ENCODE peak calls at places on chromosomes 5 and 9, in seven cellular contexts. One of them, this sample, is unnamed.

GRCh38 chr5:149007174-149007573 is 55.7 kb downstream of the SH3TC2 start:
- DNase-seq in mesenteric fat pad: no peak
- DNase-seq in MCF 10A: no peak
- DNase-seq in stimulated activated CD4-positive, alpha-beta T cell treated with anti-CD3 and anti-CD28 coated beads, Interleukin-2, amount 100 ng/mL, for 48 hours: no peak
- DNase-seq in PC-3: peak
- DNase-seq in GM12878: no peak
- DNase-seq in AML-193: no peak
- DNase-seq in this sample: no peak

GRCh38 chr5:56323505-56323904 is 90.4 kb upstream of the ANKRD55 start:
- DNase-seq in stimulated activated CD4-positive, alpha-beta T cell treated with anti-CD3 and anti-CD28 coated beads, Interleukin-2, amount 100 ng/mL, for 48 hours: no peak
- DNase-seq in AML-193: no peak
- DNase-seq in MCF 10A: peak
- DNase-seq in mesenteric fat pad: no peak
- DNase-seq in GM12878: no peak
- DNase-seq in PC-3: peak
- DNase-seq in this sample: peak

GRCh38 chr5:120463026-120463770 is 902 bp upstream of the PRR16 start:
- DNase-seq in PC-3: no peak
- DNase-seq in stimulated activated CD4-positive, alpha-beta T cell treated with anti-CD3 and anti-CD28 coated beads, Interleukin-2, amount 100 ng/mL, for 48 hours: no peak
- DNase-seq in MCF 10A: no peak
- DNase-seq in AML-193: peak
- DNase-seq in GM12878: no peak
- DNase-seq in mesenteric fat pad: no peak
- DNase-seq in this sample: no peak

GRCh38 chr9:69671291-69671903 is 774 bp downstream of the APBA1 start:
- DNase-seq in GM12878: no peak
- DNase-seq in PC-3: no peak
- DNase-seq in stimulated activated CD4-positive, alpha-beta T cell treated with anti-CD3 and anti-CD28 coated beads, Interleukin-2, amount 100 ng/mL, for 48 hours: no peak
- DNase-seq in AML-193: peak
- DNase-seq in mesenteric fat pad: peak
- DNase-seq in MCF 10A: no peak
- DNase-seq in this sample: no peak

GRCh38 chr5:37663538-37663937 is 176.3 kb downstream of the GDNF start:
- DNase-seq in mesenteric fat pad: no peak
- DNase-seq in PC-3: no peak
- DNase-seq in GM12878: no peak
- DNase-seq in stimulated activated CD4-positive, alpha-beta T cell treated with anti-CD3 and anti-CD28 coated beads, Interleukin-2, amount 100 ng/mL, for 48 hours: no peak
- DNase-seq in MCF 10A: no peak
- DNase-seq in AML-193: no peak
- DNase-seq in this sample: no peak

GRCh38 chr5:139634541-139634940 is 13.6 kb upstream of the CXXC5 start:
- DNase-seq in stimulated activated CD4-positive, alpha-beta T cell treated with anti-CD3 and anti-CD28 coated beads, Interleukin-2, amount 100 ng/mL, for 48 hours: no peak
- DNase-seq in mesenteric fat pad: peak
- DNase-seq in GM12878: no peak
- DNase-seq in AML-193: no peak
- DNase-seq in PC-3: no peak
- DNase-seq in MCF 10A: no peak
- DNase-seq in this sample: no peak

GRCh38 chr5:124736111-124736813 is 10.2 kb downstream of the ZNF608 start:
- DNase-seq in MCF 10A: no peak
- DNase-seq in mesenteric fat pad: no peak
- DNase-seq in AML-193: no peak
- DNase-seq in PC-3: no peak
- DNase-seq in GM12878: no peak
- DNase-seq in stimulated activated CD4-positive, alpha-beta T cell treated with anti-CD3 and anti-CD28 coated beads, Interleukin-2, amount 100 ng/mL, for 48 hours: no peak
- DNase-seq in this sample: no peak

GRCh38 chr5:14174235-14174636 is 31.1 kb downstream of the TRIO start:
- DNase-seq in mesenteric fat pad: no peak
- DNase-seq in PC-3: no peak
- DNase-seq in AML-193: no peak
- DNase-seq in GM12878: peak
- DNase-seq in MCF 10A: no peak
- DNase-seq in stimulated activated CD4-positive, alpha-beta T cell treated with anti-CD3 and anti-CD28 coated beads, Interleukin-2, amount 100 ng/mL, for 48 hours: no peak
- DNase-seq in this sample: no peak

GRCh38 chr9:134391319-134392231 is 65.3 kb downstream of the RXRA start:
- DNase-seq in AML-193: no peak
- DNase-seq in GM12878: peak
- DNase-seq in stimulated activated CD4-positive, alpha-beta T cell treated with anti-CD3 and anti-CD28 coated beads, Interleukin-2, amount 100 ng/mL, for 48 hours: peak
- DNase-seq in MCF 10A: no peak
- DNase-seq in PC-3: no peak
- DNase-seq in mesenteric fat pad: no peak
- DNase-seq in this sample: no peak

GRCh38 chr5:179203248-179203647 is 142.0 kb downstream of the ADAMTS2 start:
- DNase-seq in AML-193: no peak
- DNase-seq in stimulated activated CD4-positive, alpha-beta T cell treated with anti-CD3 and anti-CD28 coated beads, Interleukin-2, amount 100 ng/mL, for 48 hours: no peak
- DNase-seq in MCF 10A: no peak
- DNase-seq in PC-3: no peak
- DNase-seq in GM12878: no peak
- DNase-seq in mesenteric fat pad: no peak
- DNase-seq in this sample: no peak

GRCh38 chr5:21121213-21121612 is 1133.2 kb upstream of the CDH18 start:
- DNase-seq in AML-193: no peak
- DNase-seq in PC-3: no peak
- DNase-seq in MCF 10A: no peak
- DNase-seq in GM12878: no peak
- DNase-seq in stimulated activated CD4-positive, alpha-beta T cell treated with anti-CD3 and anti-CD28 coated beads, Interleukin-2, amount 100 ng/mL, for 48 hours: no peak
- DNase-seq in mesenteric fat pad: no peak
- DNase-seq in this sample: no peak

GRCh38 chr5:36090033-36090432 is 23.4 kb upstream of the UGT3A2 start:
- DNase-seq in MCF 10A: peak
- DNase-seq in GM12878: no peak
- DNase-seq in stimulated activated CD4-positive, alpha-beta T cell treated with anti-CD3 and anti-CD28 coated beads, Interleukin-2, amount 100 ng/mL, for 48 hours: no peak
- DNase-seq in mesenteric fat pad: no peak
- DNase-seq in AML-193: peak
- DNase-seq in PC-3: peak
- DNase-seq in this sample: no peak

GRCh38 chr9:116795859-116796258 is 108.8 kb downstream of the TRIM32 start:
- DNase-seq in MCF 10A: no peak
- DNase-seq in GM12878: no peak
- DNase-seq in mesenteric fat pad: no peak
- DNase-seq in PC-3: no peak
- DNase-seq in stimulated activated CD4-positive, alpha-beta T cell treated with anti-CD3 and anti-CD28 coated beads, Interleukin-2, amount 100 ng/mL, for 48 hours: no peak
- DNase-seq in AML-193: no peak
- DNase-seq in this sample: no peak

GRCh38 chr5:174719211-174719610 is 5.2 kb upstream of the MSX2 start:
- DNase-seq in AML-193: no peak
- DNase-seq in PC-3: no peak
- DNase-seq in GM12878: no peak
- DNase-seq in MCF 10A: no peak
- DNase-seq in mesenteric fat pad: no peak
- DNase-seq in stimulated activated CD4-positive, alpha-beta T cell treated with anti-CD3 and anti-CD28 coated beads, Interleukin-2, amount 100 ng/mL, for 48 hours: no peak
- DNase-seq in this sample: no peak

GRCh38 chr5:54713923-54714581 is 196.5 kb downstream of the SNX18 start:
- DNase-seq in MCF 10A: no peak
- DNase-seq in AML-193: no peak
- DNase-seq in PC-3: no peak
- DNase-seq in GM12878: no peak
- DNase-seq in stimulated activated CD4-positive, alpha-beta T cell treated with anti-CD3 and anti-CD28 coated beads, Interleukin-2, amount 100 ng/mL, for 48 hours: no peak
- DNase-seq in mesenteric fat pad: no peak
- DNase-seq in this sample: no peak

GRCh38 chr9:2465921-2466460 is 155.6 kb upstream of the VLDLR start:
- DNase-seq in MCF 10A: peak
- DNase-seq in GM12878: peak
- DNase-seq in PC-3: peak
- DNase-seq in stimulated activated CD4-positive, alpha-beta T cell treated with anti-CD3 and anti-CD28 coated beads, Interleukin-2, amount 100 ng/mL, for 48 hours: no peak
- DNase-seq in mesenteric fat pad: no peak
- DNase-seq in AML-193: no peak
- DNase-seq in this sample: no peak

GRCh38 chr5:172872997-172873491 is 39.0 kb downstream of the ERGIC1 start:
- DNase-seq in AML-193: no peak
- DNase-seq in stimulated activated CD4-positive, alpha-beta T cell treated with anti-CD3 and anti-CD28 coated beads, Interleukin-2, amount 100 ng/mL, for 48 hours: no peak
- DNase-seq in PC-3: no peak
- DNase-seq in GM12878: no peak
- DNase-seq in MCF 10A: no peak
- DNase-seq in mesenteric fat pad: no peak
- DNase-seq in this sample: no peak

GRCh38 chr9:124792976-124793594 is 16.2 kb downstream of the OLFML2A start:
- DNase-seq in GM12878: no peak
- DNase-seq in mesenteric fat pad: no peak
- DNase-seq in stimulated activated CD4-positive, alpha-beta T cell treated with anti-CD3 and anti-CD28 coated beads, Interleukin-2, amount 100 ng/mL, for 48 hours: no peak
- DNase-seq in MCF 10A: peak
- DNase-seq in AML-193: no peak
- DNase-seq in PC-3: no peak
- DNase-seq in this sample: no peak

GRCh38 chr5:149002053-149002452 is 60.8 kb downstream of the SH3TC2 start:
- DNase-seq in GM12878: no peak
- DNase-seq in PC-3: peak
- DNase-seq in MCF 10A: peak
- DNase-seq in mesenteric fat pad: no peak
- DNase-seq in AML-193: no peak
- DNase-seq in stimulated activated CD4-positive, alpha-beta T cell treated with anti-CD3 and anti-CD28 coated beads, Interleukin-2, amount 100 ng/mL, for 48 hours: no peak
- DNase-seq in this sample: no peak

GRCh38 chr5:133694181-133694831 is 82.0 kb upstream of the FSTL4 start:
- DNase-seq in GM12878: peak
- DNase-seq in stimulated activated CD4-positive, alpha-beta T cell treated with anti-CD3 and anti-CD28 coated beads, Interleukin-2, amount 100 ng/mL, for 48 hours: no peak
- DNase-seq in mesenteric fat pad: no peak
- DNase-seq in MCF 10A: no peak
- DNase-seq in PC-3: no peak
- DNase-seq in AML-193: no peak
- DNase-seq in this sample: no peak

GRCh38 chr5:32713396-32714381 is 2.6 kb downstream of the NPR3 start:
- DNase-seq in AML-193: no peak
- DNase-seq in MCF 10A: no peak
- DNase-seq in mesenteric fat pad: no peak
- DNase-seq in PC-3: peak
- DNase-seq in stimulated activated CD4-positive, alpha-beta T cell treated with anti-CD3 and anti-CD28 coated beads, Interleukin-2, amount 100 ng/mL, for 48 hours: no peak
- DNase-seq in GM12878: no peak
- DNase-seq in this sample: peak

GRCh38 chr5:82538339-82539034 is 260.3 kb upstream of the RPS23 start:
- DNase-seq in stimulated activated CD4-positive, alpha-beta T cell treated with anti-CD3 and anti-CD28 coated beads, Interleukin-2, amount 100 ng/mL, for 48 hours: no peak
- DNase-seq in mesenteric fat pad: no peak
- DNase-seq in PC-3: no peak
- DNase-seq in AML-193: no peak
- DNase-seq in GM12878: no peak
- DNase-seq in MCF 10A: no peak
- DNase-seq in this sample: no peak

GRCh38 chr9:122364783-122365150 is 6.1 kb upstream of the PTGS1 start:
- DNase-seq in stimulated activated CD4-positive, alpha-beta T cell treated with anti-CD3 and anti-CD28 coated beads, Interleukin-2, amount 100 ng/mL, for 48 hours: no peak
- DNase-seq in mesenteric fat pad: no peak
- DNase-seq in GM12878: no peak
- DNase-seq in PC-3: no peak
- DNase-seq in MCF 10A: peak
- DNase-seq in AML-193: no peak
- DNase-seq in this sample: no peak

GRCh38 chr9:127950513-127951210 is 13.0 kb upstream of the DPM2 start:
- DNase-seq in MCF 10A: no peak
- DNase-seq in stimulated activated CD4-positive, alpha-beta T cell treated with anti-CD3 and anti-CD28 coated beads, Interleukin-2, amount 100 ng/mL, for 48 hours: no peak
- DNase-seq in mesenteric fat pad: no peak
- DNase-seq in AML-193: no peak
- DNase-seq in PC-3: no peak
- DNase-seq in GM12878: no peak
- DNase-seq in this sample: no peak

GRCh38 chr9:132042324-132042723 is 37.3 kb downstream of the MED27 start:
- DNase-seq in PC-3: peak
- DNase-seq in mesenteric fat pad: no peak
- DNase-seq in AML-193: no peak
- DNase-seq in GM12878: no peak
- DNase-seq in stimulated activated CD4-positive, alpha-beta T cell treated with anti-CD3 and anti-CD28 coated beads, Interleukin-2, amount 100 ng/mL, for 48 hours: no peak
- DNase-seq in MCF 10A: peak
- DNase-seq in this sample: no peak

GRCh38 chr5:111829701-111830100 is 72.7 kb upstream of the NREP start:
- DNase-seq in GM12878: no peak
- DNase-seq in stimulated activated CD4-positive, alpha-beta T cell treated with anti-CD3 and anti-CD28 coated beads, Interleukin-2, amount 100 ng/mL, for 48 hours: no peak
- DNase-seq in AML-193: no peak
- DNase-seq in MCF 10A: peak
- DNase-seq in PC-3: peak
- DNase-seq in mesenteric fat pad: no peak
- DNase-seq in this sample: no peak

GRCh38 chr9:115167175-115167574 is 49.2 kb upstream of the TNC start:
- DNase-seq in PC-3: peak
- DNase-seq in MCF 10A: peak
- DNase-seq in mesenteric fat pad: no peak
- DNase-seq in AML-193: no peak
- DNase-seq in GM12878: no peak
- DNase-seq in stimulated activated CD4-positive, alpha-beta T cell treated with anti-CD3 and anti-CD28 coated beads, Interleukin-2, amount 100 ng/mL, for 48 hours: no peak
- DNase-seq in this sample: no peak

GRCh38 chr5:173831196-173831914 is 56.8 kb upstream of the CPEB4 start:
- DNase-seq in GM12878: no peak
- DNase-seq in mesenteric fat pad: no peak
- DNase-seq in AML-193: no peak
- DNase-seq in stimulated activated CD4-positive, alpha-beta T cell treated with anti-CD3 and anti-CD28 coated beads, Interleukin-2, amount 100 ng/mL, for 48 hours: no peak
- DNase-seq in MCF 10A: no peak
- DNase-seq in PC-3: no peak
- DNase-seq in this sample: no peak

This sample was measured in T47D.